ENCODE peak calls at places on chromosomes 7 and 10, in nine cellular contexts. One of them, this sample, is unnamed.

GRCh38 chr10:59709472-59710125 is at the start of gene SLC16A9:
- DNase-seq in psoas muscle: peak
- DNase-seq in testis: peak
- DNase-seq in amygdala: peak
- DNase-seq in sciatic nerve: peak
- DNase-seq in CD4-positive, CD25-positive, alpha-beta regulatory T cell: peak
- DNase-seq in activated CD8-positive, alpha-beta memory T cell treated with anti-CD3 and anti-CD28 coated beads for 24 hours: peak
- DNase-seq in cerebellum: peak
- DNase-seq in tibial artery: peak
- DNase-seq in this sample: peak

GRCh38 chr10:32961892-32962369 is 3.9 kb upstream of the ITGB1 start:
- DNase-seq in psoas muscle: no peak
- DNase-seq in testis: no peak
- DNase-seq in amygdala: no peak
- DNase-seq in sciatic nerve: no peak
- DNase-seq in CD4-positive, CD25-positive, alpha-beta regulatory T cell: no peak
- DNase-seq in activated CD8-positive, alpha-beta memory T cell treated with anti-CD3 and anti-CD28 coated beads for 24 hours: no peak
- DNase-seq in cerebellum: no peak
- DNase-seq in tibial artery: no peak
- DNase-seq in this sample: no peak

GRCh38 chr7:7201583-7202374 is 19.4 kb downstream of the C1GALT1 start:
- DNase-seq in psoas muscle: no peak
- DNase-seq in testis: no peak
- DNase-seq in amygdala: no peak
- DNase-seq in sciatic nerve: no peak
- DNase-seq in CD4-positive, CD25-positive, alpha-beta regulatory T cell: peak
- DNase-seq in activated CD8-positive, alpha-beta memory T cell treated with anti-CD3 and anti-CD28 coated beads for 24 hours: peak
- DNase-seq in cerebellum: no peak
- DNase-seq in tibial artery: no peak
- DNase-seq in this sample: no peak

GRCh38 chr7:3043544-3044395 is at the start of gene CARD11:
- DNase-seq in psoas muscle: no peak
- DNase-seq in testis: no peak
- DNase-seq in amygdala: no peak
- DNase-seq in sciatic nerve: no peak
- DNase-seq in CD4-positive, CD25-positive, alpha-beta regulatory T cell: peak
- DNase-seq in activated CD8-positive, alpha-beta memory T cell treated with anti-CD3 and anti-CD28 coated beads for 24 hours: peak
- DNase-seq in cerebellum: no peak
- DNase-seq in tibial artery: no peak
- DNase-seq in this sample: no peak

GRCh38 chr7:50920031-50920635 is 137.4 kb upstream of the GRB10 start:
- DNase-seq in psoas muscle: no peak
- DNase-seq in testis: no peak
- DNase-seq in amygdala: no peak
- DNase-seq in sciatic nerve: no peak
- DNase-seq in CD4-positive, CD25-positive, alpha-beta regulatory T cell: no peak
- DNase-seq in activated CD8-positive, alpha-beta memory T cell treated with anti-CD3 and anti-CD28 coated beads for 24 hours: no peak
- DNase-seq in cerebellum: no peak
- DNase-seq in tibial artery: no peak
- DNase-seq in this sample: no peak

GRCh38 chr10:71888623-71889387 is 37.8 kb upstream of the PSAP start:
- DNase-seq in psoas muscle: peak
- DNase-seq in testis: peak
- DNase-seq in amygdala: peak
- DNase-seq in sciatic nerve: peak
- DNase-seq in CD4-positive, CD25-positive, alpha-beta regulatory T cell: peak
- DNase-seq in activated CD8-positive, alpha-beta memory T cell treated with anti-CD3 and anti-CD28 coated beads for 24 hours: peak
- DNase-seq in cerebellum: peak
- DNase-seq in tibial artery: peak
- DNase-seq in this sample: peak

GRCh38 chr10:84540022-84540616 is 211.7 kb downstream of the CCSER2 start:
- DNase-seq in psoas muscle: no peak
- DNase-seq in testis: no peak
- DNase-seq in amygdala: no peak
- DNase-seq in sciatic nerve: no peak
- DNase-seq in CD4-positive, CD25-positive, alpha-beta regulatory T cell: no peak
- DNase-seq in activated CD8-positive, alpha-beta memory T cell treated with anti-CD3 and anti-CD28 coated beads for 24 hours: peak
- DNase-seq in cerebellum: no peak
- DNase-seq in tibial artery: no peak
- DNase-seq in this sample: no peak

GRCh38 chr7:84548366-84549085 is 353.9 kb upstream of the SEMA3A start:
- DNase-seq in psoas muscle: no peak
- DNase-seq in testis: no peak
- DNase-seq in amygdala: no peak
- DNase-seq in sciatic nerve: no peak
- DNase-seq in CD4-positive, CD25-positive, alpha-beta regulatory T cell: no peak
- DNase-seq in activated CD8-positive, alpha-beta memory T cell treated with anti-CD3 and anti-CD28 coated beads for 24 hours: no peak
- DNase-seq in cerebellum: no peak
- DNase-seq in tibial artery: no peak
- DNase-seq in this sample: no peak

GRCh38 chr10:54133201-54133600 is 667.8 kb downstream of the PCDH15 start:
- DNase-seq in psoas muscle: no peak
- DNase-seq in testis: no peak
- DNase-seq in amygdala: no peak
- DNase-seq in sciatic nerve: no peak
- DNase-seq in CD4-positive, CD25-positive, alpha-beta regulatory T cell: no peak
- DNase-seq in activated CD8-positive, alpha-beta memory T cell treated with anti-CD3 and anti-CD28 coated beads for 24 hours: no peak
- DNase-seq in cerebellum: no peak
- DNase-seq in tibial artery: no peak
- DNase-seq in this sample: no peak

GRCh38 chr10:62121197-62121550 is 147.5 kb downstream of the RTKN2 start:
- DNase-seq in psoas muscle: no peak
- DNase-seq in testis: no peak
- DNase-seq in amygdala: no peak
- DNase-seq in sciatic nerve: no peak
- DNase-seq in CD4-positive, CD25-positive, alpha-beta regulatory T cell: peak
- DNase-seq in activated CD8-positive, alpha-beta memory T cell treated with anti-CD3 and anti-CD28 coated beads for 24 hours: no peak
- DNase-seq in cerebellum: no peak
- DNase-seq in tibial artery: no peak
- DNase-seq in this sample: no peak

GRCh38 chr7:30921951-30922401 is 10.3 kb downstream of the AQP1 start:
- DNase-seq in psoas muscle: no peak
- DNase-seq in testis: no peak
- DNase-seq in amygdala: no peak
- DNase-seq in sciatic nerve: peak
- DNase-seq in CD4-positive, CD25-positive, alpha-beta regulatory T cell: no peak
- DNase-seq in activated CD8-positive, alpha-beta memory T cell treated with anti-CD3 and anti-CD28 coated beads for 24 hours: no peak
- DNase-seq in cerebellum: no peak
- DNase-seq in tibial artery: peak
- DNase-seq in this sample: no peak

GRCh38 chr10:14549496-14549895 is 218.8 kb upstream of the FRMD4A start:
- DNase-seq in psoas muscle: no peak
- DNase-seq in testis: no peak
- DNase-seq in amygdala: peak
- DNase-seq in sciatic nerve: no peak
- DNase-seq in CD4-positive, CD25-positive, alpha-beta regulatory T cell: no peak
- DNase-seq in activated CD8-positive, alpha-beta memory T cell treated with anti-CD3 and anti-CD28 coated beads for 24 hours: peak
- DNase-seq in cerebellum: no peak
- DNase-seq in tibial artery: no peak
- DNase-seq in this sample: no peak

GRCh38 chr10:63464402-63465292 is 1.1 kb downstream of the JMJD1C start:
- DNase-seq in psoas muscle: no peak
- DNase-seq in testis: peak
- DNase-seq in amygdala: no peak
- DNase-seq in sciatic nerve: no peak
- DNase-seq in CD4-positive, CD25-positive, alpha-beta regulatory T cell: no peak
- DNase-seq in activated CD8-positive, alpha-beta memory T cell treated with anti-CD3 and anti-CD28 coated beads for 24 hours: no peak
- DNase-seq in cerebellum: peak
- DNase-seq in tibial artery: no peak
- DNase-seq in this sample: no peak

GRCh38 chr10:13784067-13784466 is 197.3 kb downstream of the PRPF18 start:
- DNase-seq in psoas muscle: no peak
- DNase-seq in testis: no peak
- DNase-seq in amygdala: no peak
- DNase-seq in sciatic nerve: no peak
- DNase-seq in CD4-positive, CD25-positive, alpha-beta regulatory T cell: peak
- DNase-seq in activated CD8-positive, alpha-beta memory T cell treated with anti-CD3 and anti-CD28 coated beads for 24 hours: no peak
- DNase-seq in cerebellum: no peak
- DNase-seq in tibial artery: no peak
- DNase-seq in this sample: no peak

GRCh38 chr10:75283150-75284096 is 47.7 kb upstream of the COMTD1 start:
- DNase-seq in psoas muscle: no peak
- DNase-seq in testis: no peak
- DNase-seq in amygdala: peak
- DNase-seq in sciatic nerve: no peak
- DNase-seq in CD4-positive, CD25-positive, alpha-beta regulatory T cell: no peak
- DNase-seq in activated CD8-positive, alpha-beta memory T cell treated with anti-CD3 and anti-CD28 coated beads for 24 hours: no peak
- DNase-seq in cerebellum: no peak
- DNase-seq in tibial artery: no peak
- DNase-seq in this sample: no peak